ENCODE peak calls at places on chromosomes 3 and 15, in ten cellular contexts. One of them, this sample, is unnamed.

GRCh38 chr3:129625071-129625874 is 18.8 kb upstream of the PLXND1 start:
- DNase-seq in HFFc6: no peak
- DNase-seq in A549: no peak
- DNase-seq in GM23338: peak
- DNase-seq in B cell: no peak
- DNase-seq in endothelial cell of umbilical vein: peak
- DNase-seq in CD8-positive, alpha-beta T cell: no peak
- DNase-seq in AG10803: no peak
- DNase-seq in breast epithelium: peak
- DNase-seq in right lobe of liver: no peak
- DNase-seq in this sample: peak

GRCh38 chr15:77027697-77028450 is 32.9 kb downstream of the PSTPIP1 start:
- DNase-seq in right lobe of liver: peak
- DNase-seq in endothelial cell of umbilical vein: peak
- DNase-seq in HFFc6: no peak
- DNase-seq in AG10803: no peak
- DNase-seq in B cell: peak
- DNase-seq in A549: no peak
- DNase-seq in CD8-positive, alpha-beta T cell: peak
- DNase-seq in GM23338: peak
- DNase-seq in breast epithelium: no peak
- DNase-seq in this sample: peak

GRCh38 chr3:23810342-23811116 is 4.8 kb downstream of the UBE2E1 start:
- DNase-seq in endothelial cell of umbilical vein: peak
- DNase-seq in right lobe of liver: peak
- DNase-seq in CD8-positive, alpha-beta T cell: peak
- DNase-seq in HFFc6: no peak
- DNase-seq in A549: peak
- DNase-seq in GM23338: peak
- DNase-seq in AG10803: peak
- DNase-seq in breast epithelium: no peak
- DNase-seq in B cell: peak
- DNase-seq in this sample: peak

GRCh38 chr3:160564205-160564922 is 1.0 kb downstream of the KPNA4 start:
- DNase-seq in A549: peak
- DNase-seq in B cell: no peak
- DNase-seq in CD8-positive, alpha-beta T cell: peak
- DNase-seq in right lobe of liver: peak
- DNase-seq in HFFc6: no peak
- DNase-seq in AG10803: no peak
- DNase-seq in breast epithelium: no peak
- DNase-seq in endothelial cell of umbilical vein: peak
- DNase-seq in GM23338: peak
- DNase-seq in this sample: no peak

GRCh38 chr3:129597792-129598381 is 8.6 kb downstream of the PLXND1 start:
- DNase-seq in endothelial cell of umbilical vein: peak
- DNase-seq in B cell: no peak
- DNase-seq in right lobe of liver: no peak
- DNase-seq in AG10803: peak
- DNase-seq in breast epithelium: no peak
- DNase-seq in GM23338: peak
- DNase-seq in CD8-positive, alpha-beta T cell: no peak
- DNase-seq in A549: no peak
- DNase-seq in HFFc6: peak
- DNase-seq in this sample: no peak

GRCh38 chr15:58748040-58748786 is 1.3 kb downstream of the ADAM10 start:
- DNase-seq in right lobe of liver: no peak
- DNase-seq in A549: no peak
- DNase-seq in CD8-positive, alpha-beta T cell: peak
- DNase-seq in B cell: peak
- DNase-seq in endothelial cell of umbilical vein: peak
- DNase-seq in GM23338: no peak
- DNase-seq in AG10803: no peak
- DNase-seq in breast epithelium: no peak
- DNase-seq in HFFc6: no peak
- DNase-seq in this sample: no peak

GRCh38 chr15:87144775-87145174 is 1065.1 kb downstream of the AGBL1 start:
- DNase-seq in endothelial cell of umbilical vein: no peak
- DNase-seq in CD8-positive, alpha-beta T cell: no peak
- DNase-seq in HFFc6: peak
- DNase-seq in AG10803: peak
- DNase-seq in B cell: no peak
- DNase-seq in GM23338: no peak
- DNase-seq in breast epithelium: no peak
- DNase-seq in right lobe of liver: no peak
- DNase-seq in A549: no peak
- DNase-seq in this sample: no peak

GRCh38 chr15:72562878-72563277 is 88.7 kb downstream of the ARIH1 start:
- DNase-seq in AG10803: no peak
- DNase-seq in right lobe of liver: no peak
- DNase-seq in CD8-positive, alpha-beta T cell: no peak
- DNase-seq in breast epithelium: no peak
- DNase-seq in endothelial cell of umbilical vein: no peak
- DNase-seq in GM23338: no peak
- DNase-seq in HFFc6: no peak
- DNase-seq in A549: no peak
- DNase-seq in B cell: no peak
- DNase-seq in this sample: no peak

GRCh38 chr15:80072285-80072684 is 12.8 kb downstream of the ZFAND6 start:
- DNase-seq in breast epithelium: no peak
- DNase-seq in B cell: no peak
- DNase-seq in GM23338: peak
- DNase-seq in right lobe of liver: no peak
- DNase-seq in AG10803: peak
- DNase-seq in CD8-positive, alpha-beta T cell: no peak
- DNase-seq in endothelial cell of umbilical vein: peak
- DNase-seq in HFFc6: peak
- DNase-seq in A549: peak
- DNase-seq in this sample: no peak

GRCh38 chr3:100401674-100402036 is 316 bp downstream of the LNP1 start:
- DNase-seq in B cell: peak
- DNase-seq in GM23338: peak
- DNase-seq in right lobe of liver: no peak
- DNase-seq in CD8-positive, alpha-beta T cell: peak
- DNase-seq in HFFc6: peak
- DNase-seq in AG10803: peak
- DNase-seq in endothelial cell of umbilical vein: no peak
- DNase-seq in breast epithelium: peak
- DNase-seq in A549: no peak
- DNase-seq in this sample: no peak

GRCh38 chr15:61715082-61715481 is 345.2 kb downstream of the VPS13C start:
- DNase-seq in A549: no peak
- DNase-seq in GM23338: no peak
- DNase-seq in right lobe of liver: no peak
- DNase-seq in breast epithelium: no peak
- DNase-seq in HFFc6: no peak
- DNase-seq in B cell: no peak
- DNase-seq in endothelial cell of umbilical vein: no peak
- DNase-seq in AG10803: no peak
- DNase-seq in CD8-positive, alpha-beta T cell: no peak
- DNase-seq in this sample: no peak

GRCh38 chr3:130014526-130014925 is 40.0 kb downstream of the TRH start:
- DNase-seq in CD8-positive, alpha-beta T cell: no peak
- DNase-seq in GM23338: no peak
- DNase-seq in AG10803: peak
- DNase-seq in endothelial cell of umbilical vein: no peak
- DNase-seq in breast epithelium: no peak
- DNase-seq in HFFc6: peak
- DNase-seq in right lobe of liver: no peak
- DNase-seq in B cell: no peak
- DNase-seq in A549: no peak
- DNase-seq in this sample: no peak

GRCh38 chr3:24377218-24377993 is 117.2 kb downstream of the THRB start:
- DNase-seq in CD8-positive, alpha-beta T cell: no peak
- DNase-seq in GM23338: no peak
- DNase-seq in AG10803: no peak
- DNase-seq in A549: no peak
- DNase-seq in HFFc6: no peak
- DNase-seq in breast epithelium: no peak
- DNase-seq in right lobe of liver: no peak
- DNase-seq in B cell: no peak
- DNase-seq in endothelial cell of umbilical vein: no peak
- DNase-seq in this sample: no peak

GRCh38 chr3:187639912-187640822 is 30.0 kb downstream of the SST start:
- DNase-seq in endothelial cell of umbilical vein: no peak
- DNase-seq in right lobe of liver: no peak
- DNase-seq in B cell: no peak
- DNase-seq in GM23338: no peak
- DNase-seq in CD8-positive, alpha-beta T cell: no peak
- DNase-seq in HFFc6: peak
- DNase-seq in AG10803: peak
- DNase-seq in breast epithelium: no peak
- DNase-seq in A549: no peak
- DNase-seq in this sample: no peak

DNA sequence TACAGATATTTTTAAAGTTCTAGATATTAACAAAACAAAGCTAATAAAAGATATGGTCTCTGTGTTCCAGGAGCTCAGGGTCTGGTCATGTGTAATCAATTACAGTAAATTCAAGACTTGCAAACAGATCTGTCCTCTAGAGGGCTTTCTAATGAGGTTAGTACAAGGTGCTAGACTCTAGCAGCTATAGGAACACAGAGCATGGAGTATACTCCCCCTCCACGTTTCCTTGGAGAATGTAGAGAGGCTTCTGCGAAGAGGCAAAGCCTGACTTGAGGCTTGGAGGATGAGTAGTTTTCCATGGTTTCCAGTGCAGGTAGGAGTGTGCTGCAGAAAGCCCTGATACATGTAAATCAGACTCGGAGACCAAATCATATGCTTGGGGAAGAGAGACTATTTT is 32.7 kb upstream of the DLG1 start:
- DNase-seq in A549: no peak
- DNase-seq in GM23338: peak
- DNase-seq in HFFc6: no peak
- DNase-seq in B cell: no peak
- DNase-seq in right lobe of liver: no peak
- DNase-seq in endothelial cell of umbilical vein: no peak
- DNase-seq in breast epithelium: no peak
- DNase-seq in CD8-positive, alpha-beta T cell: no peak
- DNase-seq in AG10803: peak
- DNase-seq in this sample: no peak
- TF ChIP-seq CTCF in A549: no peak
- TF ChIP-seq CTCF in GM23338: no peak
- TF ChIP-seq CTCF in HFFc6: peak
- TF ChIP-seq CTCF in B cell: no peak
- TF ChIP-seq CTCF in right lobe of liver: peak
- TF ChIP-seq CTCF in endothelial cell of umbilical vein: peak
- TF ChIP-seq CTCF in breast epithelium: no peak
- TF ChIP-seq CTCF in CD8-positive, alpha-beta T cell: no peak
- TF ChIP-seq CTCF in AG10803: peak
- TF ChIP-seq CTCF in this sample: peak

GRCh38 chr3:18076301-18076700 is 333.9 kb upstream of the TBC1D5 start:
- DNase-seq in AG10803: no peak
- DNase-seq in endothelial cell of umbilical vein: no peak
- DNase-seq in HFFc6: no peak
- DNase-seq in A549: no peak
- DNase-seq in breast epithelium: no peak
- DNase-seq in GM23338: no peak
- DNase-seq in CD8-positive, alpha-beta T cell: no peak
- DNase-seq in right lobe of liver: no peak
- DNase-seq in B cell: no peak
- DNase-seq in this sample: no peak
- TF ChIP-seq CTCF in AG10803: no peak
- TF ChIP-seq CTCF in endothelial cell of umbilical vein: no peak
- TF ChIP-seq CTCF in HFFc6: no peak
- TF ChIP-seq CTCF in A549: no peak
- TF ChIP-seq CTCF in breast epithelium: no peak
- TF ChIP-seq CTCF in GM23338: no peak
- TF ChIP-seq CTCF in CD8-positive, alpha-beta T cell: no peak
- TF ChIP-seq CTCF in right lobe of liver: no peak
- TF ChIP-seq CTCF in B cell: no peak
- TF ChIP-seq CTCF in this sample: no peak

DNA sequence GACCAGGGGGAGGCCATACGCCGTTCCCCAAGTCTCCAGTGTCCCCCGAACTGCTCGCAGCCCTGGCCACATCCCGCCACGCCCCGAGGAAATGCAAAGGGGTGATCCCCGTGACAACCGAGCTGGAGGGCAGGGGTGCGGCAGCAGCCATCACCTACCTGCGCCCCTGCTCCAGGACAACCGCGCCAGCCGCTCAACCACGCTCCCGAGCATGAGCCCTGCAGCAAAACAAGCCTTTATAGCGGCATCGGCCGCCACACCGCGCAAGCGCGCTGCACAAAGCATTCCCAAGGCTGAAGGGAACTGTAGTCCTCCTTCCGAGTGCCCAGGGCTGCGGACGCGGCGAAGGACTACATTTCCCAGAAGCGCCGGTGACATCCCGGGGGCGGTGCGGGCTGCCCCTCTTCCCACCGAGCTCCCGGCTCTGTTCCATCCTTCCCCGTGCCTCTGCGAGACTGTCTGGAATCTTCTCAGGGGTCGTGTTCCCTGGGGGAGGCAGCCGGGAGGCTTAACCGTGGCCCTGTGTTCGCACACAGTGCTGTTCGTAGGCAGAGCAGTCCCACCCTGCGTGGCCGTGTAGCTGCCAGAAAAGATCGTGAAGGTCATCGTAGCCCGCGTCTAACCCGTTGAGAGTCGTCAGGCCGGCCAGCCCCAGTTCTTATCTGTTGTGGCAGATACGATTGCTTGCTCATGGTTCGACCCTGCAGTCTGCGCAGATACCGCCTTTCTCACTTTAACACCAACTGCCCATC is at the start of gene ABCC5:
- DNase-seq in B cell: peak
- DNase-seq in breast epithelium: peak
- DNase-seq in HFFc6: peak
- DNase-seq in endothelial cell of umbilical vein: peak
- DNase-seq in right lobe of liver: peak
- DNase-seq in A549: peak
- DNase-seq in GM23338: peak
- DNase-seq in CD8-positive, alpha-beta T cell: peak
- DNase-seq in AG10803: peak
- DNase-seq in this sample: peak
- TF ChIP-seq CTCF in B cell: peak
- TF ChIP-seq CTCF in breast epithelium: no peak
- TF ChIP-seq CTCF in HFFc6: peak
- TF ChIP-seq CTCF in endothelial cell of umbilical vein: no peak
- TF ChIP-seq CTCF in right lobe of liver: peak
- TF ChIP-seq CTCF in A549: peak
- TF ChIP-seq CTCF in GM23338: no peak
- TF ChIP-seq CTCF in CD8-positive, alpha-beta T cell: peak
- TF ChIP-seq CTCF in AG10803: peak
- TF ChIP-seq CTCF in this sample: peak

GRCh38 chr3:28080716-28081115 is 160.7 kb upstream of the CMC1 start:
- DNase-seq in AG10803: no peak
- DNase-seq in A549: no peak
- DNase-seq in HFFc6: no peak
- DNase-seq in CD8-positive, alpha-beta T cell: no peak
- DNase-seq in right lobe of liver: no peak
- DNase-seq in B cell: no peak
- DNase-seq in breast epithelium: no peak
- DNase-seq in GM23338: no peak
- DNase-seq in endothelial cell of umbilical vein: no peak
- DNase-seq in this sample: no peak

GRCh38 chr3:28081533-28081947 is 159.9 kb upstream of the CMC1 start:
- DNase-seq in B cell: no peak
- DNase-seq in breast epithelium: no peak
- DNase-seq in right lobe of liver: no peak
- DNase-seq in CD8-positive, alpha-beta T cell: no peak
- DNase-seq in A549: no peak
- DNase-seq in HFFc6: no peak
- DNase-seq in endothelial cell of umbilical vein: no peak
- DNase-seq in AG10803: no peak
- DNase-seq in GM23338: peak
- DNase-seq in this sample: no peak

GRCh38 chr3:28077566-28077965 is 163.9 kb upstream of the CMC1 start:
- DNase-seq in endothelial cell of umbilical vein: peak
- DNase-seq in GM23338: peak
- DNase-seq in CD8-positive, alpha-beta T cell: no peak
- DNase-seq in breast epithelium: no peak
- DNase-seq in AG10803: peak
- DNase-seq in HFFc6: no peak
- DNase-seq in A549: peak
- DNase-seq in right lobe of liver: no peak
- DNase-seq in B cell: no peak
- DNase-seq in this sample: no peak
- TF ChIP-seq CTCF in endothelial cell of umbilical vein: no peak
- TF ChIP-seq CTCF in GM23338: no peak
- TF ChIP-seq CTCF in CD8-positive, alpha-beta T cell: no peak
- TF ChIP-seq CTCF in breast epithelium: peak
- TF ChIP-seq CTCF in AG10803: peak
- TF ChIP-seq CTCF in HFFc6: no peak
- TF ChIP-seq CTCF in A549: no peak
- TF ChIP-seq CTCF in right lobe of liver: no peak
- TF ChIP-seq CTCF in B cell: no peak
- TF ChIP-seq CTCF in this sample: no peak

This sample was measured in chondrocyte.